ENCODE peak calls at places on chromosomes 4 and X, in ten cellular contexts. T, N, C, Z, P, K, I, Y, A and J are unnamed samples. For H3K27me3 and H3K9me3, the result is how much of the 10 kb centered on the place peaks cover.

GRCh38 chr4:176538217-176538925 is 218.6 kb downstream of the SPCS3 start:
- DNase-seq in I (no peak), P (peak), N (no peak), K (no peak), A (no peak), T (no peak), C (no peak), Y (no peak), Z (no peak), J (peak)

GRCh38 chr4:110164251-110164650 is 34.2 kb downstream of the ELOVL6 start:
- DNase-seq in P (peak), C (no peak), I (no peak), K (no peak), N (no peak), A (no peak), T (no peak), Y (no peak), Z (no peak), J (peak)

GRCh38 chr4:42786350-42787070 is 106.0 kb upstream of the GRXCR1 start:
- DNase-seq in C (no peak), I (no peak), Z (no peak), Y (peak), T (no peak), K (no peak), P (no peak), N (no peak), A (no peak), J (peak)

GRCh38 chrX:96575011-96575410 is 109.6 kb upstream of the DIAPH2 start:
- DNase-seq in T (no peak), K (no peak), A (no peak), N (no peak), Y (no peak), C (no peak), I (no peak), Z (no peak), P (no peak), J (no peak)

GRCh38 chr4:99126376-99126775 is 17.7 kb downstream of the ADH4 start:
- DNase-seq in Z (no peak), I (no peak), P (no peak), A (no peak), C (no peak), K (no peak), T (no peak), N (no peak), Y (no peak), J (no peak)

GRCh38 chr4:74158561-74159396 is 861 bp downstream of the MTHFD2L start:
- DNase-seq in I (no peak), P (peak), K (no peak), N (no peak), T (no peak), Y (no peak), A (no peak), Z (no peak), C (no peak), J (no peak)

GRCh38 chr4:85774000-85774399 is 299.1 kb downstream of the ARHGAP24 start:
- DNase-seq in Y (no peak), A (no peak), P (no peak), C (no peak), N (no peak), I (no peak), K (no peak), Z (no peak), T (no peak), J (no peak)

GRCh38 chrX:13287816-13288215 is 32.0 kb downstream of the ATXN3L start:
- DNase-seq in A (no peak), I (peak), T (no peak), Z (no peak), P (peak), K (no peak), C (no peak), Y (no peak), N (no peak), J (no peak)

GRCh38 chr4:175646802-175647201 is 165.3 kb downstream of the GPM6A start:
- DNase-seq in N (no peak), T (no peak), P (no peak), Y (no peak), A (no peak), I (no peak), K (no peak), Z (no peak), C (no peak), J (no peak)

GRCh38 chr4:40196724-40197281 is at the start of gene RHOH:
- DNase-seq in Z (peak), I (no peak), T (no peak), A (peak), C (no peak), K (no peak), N (no peak), Y (no peak), P (no peak), J (no peak)

GRCh38 chr4:1530356-1530755 is 124.1 kb upstream of the NKX1-1 start:
- DNase-seq in A (peak), P (no peak), Y (no peak), Z (no peak), C (no peak), N (no peak), K (no peak), I (no peak), T (no peak), J (no peak)

GRCh38 chr4:1533501-1534064 is 127.3 kb upstream of the NKX1-1 start:
- DNase-seq in C (no peak), I (no peak), K (no peak), Y (no peak), Z (no peak), N (peak), P (no peak), A (peak), T (no peak), J (no peak)

GRCh38 chr4:1532549-1533395 is 126.5 kb upstream of the NKX1-1 start:
- DNase-seq in Y (no peak), N (peak), K (no peak), C (no peak), T (no peak), I (no peak), Z (no peak), P (no peak), A (peak), J (no peak)

GRCh38 chr4:1534076-1534872 is 128.0 kb upstream of the NKX1-1 start:
- DNase-seq in C (no peak), Z (no peak), P (no peak), N (peak), Y (no peak), I (no peak), T (no peak), A (peak), K (no peak), J (no peak)

DNA sequence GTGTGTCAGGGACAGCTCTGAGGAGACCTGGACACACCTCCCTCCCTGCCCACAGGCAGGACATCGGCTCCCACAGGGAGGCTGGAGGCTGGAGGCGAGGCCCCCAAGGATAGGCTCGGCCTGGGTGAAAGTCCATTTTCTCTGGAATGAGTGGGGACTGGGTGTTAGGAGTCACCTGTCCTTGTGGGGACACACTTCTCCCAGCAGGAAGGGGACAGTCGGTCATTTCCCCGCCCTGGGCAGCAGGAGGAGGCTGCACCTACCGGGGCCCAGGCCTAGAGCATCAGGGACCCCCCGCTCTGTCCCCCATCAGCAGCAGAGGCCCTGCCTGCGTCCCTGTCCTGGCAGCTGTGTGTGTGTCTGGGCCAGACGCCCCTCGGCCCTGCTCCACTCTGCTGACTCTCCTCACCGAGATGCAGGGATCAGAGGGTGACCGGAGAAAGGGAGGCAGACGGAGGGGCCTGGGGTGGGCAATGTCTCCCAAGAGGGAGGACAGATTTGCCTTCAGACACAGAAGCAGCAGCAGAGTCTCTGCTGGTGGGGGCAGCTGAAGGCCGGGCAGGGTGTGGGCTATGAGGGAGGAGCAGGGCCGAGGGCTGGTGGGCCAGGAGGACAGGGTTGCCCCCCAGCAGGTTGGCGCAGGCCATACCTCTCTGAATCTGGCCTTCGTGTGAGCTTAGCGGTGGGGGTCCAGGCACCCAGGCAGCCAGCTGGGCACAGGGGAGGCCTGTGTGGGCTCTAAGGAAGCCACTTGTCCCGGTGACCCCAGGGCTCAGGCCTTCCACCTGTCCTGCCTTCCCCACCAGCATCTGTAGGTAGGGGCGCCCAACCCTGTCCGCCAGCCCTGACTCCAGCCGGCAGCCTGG is 125.7 kb upstream of the NKX1-1 start:
- DNase-seq in N (peak), Y (no peak), A (peak), P (no peak), K (no peak), C (no peak), Z (no peak), I (no peak), T (no peak), J (no peak)
- H3K27me3 ChIP-seq in N (under half), Y (under half), A (under half), P (under half), K (under half), C (under half), Z (half or more), I (half or more), T (under half), J (under half)

GRCh38 chr4:47744253-47744652 is 93.6 kb downstream of the CORIN start:
- DNase-seq in A (no peak), K (no peak), P (no peak), N (no peak), T (no peak), Z (no peak), I (no peak), Y (no peak), C (no peak), J (no peak)
- H3K4me3 ChIP-seq in A (no peak), K (no peak), P (no peak), N (peak), T (no peak), Z (no peak), I (no peak), Y (no peak), C (no peak), J (no peak)

GRCh38 chrX:750263-750662 is 119.7 kb downstream of the SHOX start:
- DNase-seq in Z (no peak), K (no peak), I (no peak), A (peak), N (no peak), P (no peak), C (no peak), Y (peak), T (no peak), J (no peak)
- H3K9me3 ChIP-seq in Z (under half), K (under half), I (under half), A (under half), N (under half), P (under half), C (under half), Y (under half), T (under half), J (under half)

DNA sequence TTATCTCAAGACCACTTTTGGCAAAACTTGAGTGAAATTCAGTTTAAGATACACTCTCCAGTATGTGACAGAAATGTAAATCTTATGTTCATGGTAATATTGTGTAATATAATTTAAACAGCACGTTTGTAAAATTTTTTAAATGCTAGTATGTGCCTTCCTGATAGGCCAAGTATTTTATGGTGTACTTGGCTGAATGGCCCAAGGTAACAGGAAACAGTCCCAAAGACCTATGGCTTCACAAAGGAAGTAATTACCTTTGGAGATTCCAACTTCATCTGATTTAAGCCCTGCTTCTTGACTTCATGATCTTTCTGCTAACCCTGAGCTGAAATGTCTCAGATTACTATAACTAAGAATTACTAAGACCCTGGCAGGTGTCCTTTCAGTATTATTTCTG is 20.3 kb downstream of the TEC start:
- DNase-seq in Y (no peak), C (no peak), K (no peak), P (no peak), I (no peak), N (no peak), A (no peak), T (no peak), Z (no peak), J (no peak)
- H3K27me3 ChIP-seq in Y (under half), C (under half), K (under half), P (under half), I (under half), N (under half), A (under half), T (under half), Z (under half), J (under half)

GRCh38 chrX:150548684-150549083 is 19.7 kb upstream of the MTM1 start:
- DNase-seq in A (no peak), T (no peak), Z (no peak), C (no peak), P (peak), I (no peak), K (no peak), N (no peak), Y (no peak), J (peak)

GRCh38 chrX:150547511-150548115 is 20.8 kb upstream of the MTM1 start:
- DNase-seq in A (peak), N (peak), Y (peak), P (peak), K (no peak), T (peak), I (peak), C (peak), Z (peak), J (peak)

GRCh38 chrX:150544835-150545790 is 23.3 kb upstream of the MTM1 start:
- DNase-seq in N (peak), I (no peak), A (no peak), T (no peak), C (no peak), P (no peak), Y (no peak), Z (no peak), K (no peak), J (no peak)

GRCh38 chrX:150548251-150548650 is 20.2 kb upstream of the MTM1 start:
- DNase-seq in Y (no peak), T (no peak), P (no peak), Z (no peak), A (no peak), I (no peak), K (no peak), C (no peak), N (no peak), J (no peak)

DNA sequence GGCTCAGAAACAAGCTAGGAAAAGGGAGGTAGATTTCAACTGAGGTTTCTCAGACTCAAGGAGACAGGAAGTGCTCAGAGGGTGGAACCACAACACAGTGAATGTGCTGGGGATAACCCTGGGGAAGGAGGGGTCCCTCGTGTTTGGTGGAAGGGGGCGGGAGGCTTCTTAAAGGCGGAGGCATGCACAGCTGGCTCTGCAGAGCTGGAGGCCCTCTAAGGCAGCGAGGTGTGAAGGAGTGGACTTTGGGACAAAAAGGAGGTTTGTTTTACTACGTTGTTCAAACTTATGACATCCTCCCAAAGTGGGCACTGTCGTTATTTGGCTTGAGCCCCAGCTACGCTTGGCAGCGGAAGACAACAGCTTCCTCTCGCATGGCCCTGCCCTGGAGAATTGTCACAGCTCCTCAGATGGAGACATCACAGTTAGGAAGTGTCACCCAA is 21.7 kb upstream of the MTM1 start:
- DNase-seq in P (no peak), A (no peak), Z (no peak), K (no peak), C (no peak), I (no peak), Y (no peak), T (no peak), N (no peak), J (peak)
- H3K4me3 ChIP-seq in P (no peak), A (no peak), Z (no peak), K (no peak), C (no peak), I (no peak), Y (no peak), T (no peak), N (no peak), J (no peak)

GRCh38 chrX:146346102-146346501 is 463.5 kb upstream of the CXorf51B start:
- DNase-seq in C (no peak), T (no peak), K (no peak), N (no peak), A (no peak), P (no peak), Y (no peak), I (no peak), Z (no peak), J (no peak)
- H3K9me3 ChIP-seq in C (under half), T (under half), K (under half), N (under half), A (under half), P (under half), Y (under half), I (under half), Z (under half), J (under half)

DNA sequence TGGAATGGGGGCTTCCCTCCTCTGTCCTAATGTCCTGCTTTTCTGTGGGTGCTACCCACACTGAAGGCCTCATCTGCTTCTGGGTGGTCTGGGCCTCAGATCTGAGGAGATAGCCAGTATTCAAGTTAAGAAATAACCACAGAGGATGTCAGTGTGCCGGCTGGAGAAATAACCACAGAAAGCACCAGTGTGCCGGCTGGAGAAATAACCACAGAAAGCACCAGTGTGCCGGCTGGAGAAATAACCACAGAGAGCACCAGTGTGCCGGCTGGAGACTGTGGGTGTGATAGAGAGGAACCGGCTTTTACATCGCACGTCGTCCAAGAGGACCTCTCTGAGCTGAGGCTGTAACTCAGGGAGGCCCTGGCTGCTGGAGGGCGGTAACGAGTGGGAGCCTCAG is 65.7 kb upstream of the PSAPL1 start:
- DNase-seq in A (no peak), I (no peak), C (no peak), P (no peak), N (no peak), K (no peak), T (no peak), Z (no peak), Y (no peak), J (no peak)
- H3K27me3 ChIP-seq in A (under half), I (half or more), C (under half), P (under half), N (under half), K (under half), T (under half), Z (under half), Y (under half), J (under half)